ENCODE peak calls at places on chromosomes 6 and 20, in five cellular contexts. T is stimulated activated CD4-positive, alpha-beta T cell treated with anti-CD3 and anti-CD28 coated beads, Interleukin-4, amount 100 ng/mL, for 4 hours; I is dorsolateral prefrontal cortex; R is Ammon's horn; D is T-helper 1 cell. J is an unnamed sample.

GRCh38 chr6:84805145-84805544 is 40.7 kb upstream of the TBX18 start:
- DNase-seq in T (no peak), I (no peak), R (no peak), D (no peak), J (no peak)

GRCh38 chr6:148177589-148178233 is 164.9 kb upstream of the SASH1 start:
- DNase-seq in T (peak; percentile 12), I (peak; percentile 49), R (peak; percentile 55), D (no peak), J (no peak)

GRCh38 chr6:35445691-35446090 is 6.4 kb upstream of the FANCE start:
- DNase-seq in T (no peak), I (no peak), R (no peak), D (no peak), J (no peak)

GRCh38 chr20:14984768-14985622 is 647.6 kb upstream of the FLRT3 start:
- DNase-seq in T (no peak), I (no peak), R (no peak), D (no peak), J (no peak)

GRCh38 chr6:153162172-153162571 is 31.1 kb upstream of the RGS17 start:
- DNase-seq in T (no peak), I (no peak), R (no peak), D (no peak), J (no peak)

GRCh38 chr20:41617059-41617921 is 887 bp downstream of the CHD6 start:
- DNase-seq in T (peak; percentile 31), I (peak; percentile 68), R (peak; percentile 25), D (peak; percentile 56), J (peak; percentile 31)

GRCh38 chr20:46899619-46900018 is 5.0 kb downstream of the EYA2 start:
- DNase-seq in T (no peak), I (no peak), R (no peak), D (no peak), J (no peak)

GRCh38 chr20:59222982-59223610 is 59.5 kb downstream of the ZNF831 start:
- DNase-seq in T (no peak), I (peak; percentile 25), R (peak; percentile 24), D (no peak), J (no peak)

GRCh38 chr20:10490706-10491105 is 55.6 kb downstream of the SLX4IP start:
- DNase-seq in T (no peak), I (no peak), R (peak; percentile 73), D (no peak), J (no peak)

GRCh38 chr6:10413850-10414765 is 766 bp downstream of the TFAP2A start:
- DNase-seq in T (no peak), I (no peak), R (no peak), D (no peak), J (no peak)

GRCh38 chr6:131286469-131287040 is 151.3 kb downstream of the AKAP7 start:
- DNase-seq in T (no peak), I (no peak), R (no peak), D (no peak), J (no peak)

GRCh38 chr20:37627060-37627766 is 66.6 kb upstream of the CTNNBL1 start:
- DNase-seq in T (peak; percentile 21), I (no peak), R (peak; percentile 35), D (no peak), J (no peak)

GRCh38 chr6:21898107-21898796 is 304.7 kb downstream of the SOX4 start:
- DNase-seq in T (no peak), I (no peak), R (no peak), D (no peak), J (no peak)

GRCh38 chr6:82331031-82331773 is 32.4 kb upstream of the TPBG start:
- DNase-seq in T (no peak), I (no peak), R (no peak), D (no peak), J (no peak)

GRCh38 chr6:113953346-113953745 is 17.6 kb downstream of the HDAC2 start:
- DNase-seq in T (no peak), I (no peak), R (no peak), D (no peak), J (no peak)

J was measured in activated T-helper 9 cell treated with anti-CD3 and anti-CD28 coated beads, Interleukin-2, amount 50 U/mL, for 16 hours.